ENCODE peak calls at places on chromosomes 16 and 17, in seven cellular contexts. One of them, this sample, is unnamed.
A peak's percentile ranks its signal among the peaks of the same experiment; 100 is the strongest.

GRCh38 chr16:57422026-57422944 is 17.7 kb downstream of the CCL17 start:
- DNase-seq in BE2C: peak; percentile 75
- DNase-seq in ovary: peak; percentile 31
- DNase-seq in AG09309: no peak
- DNase-seq in adrenal gland: no peak
- DNase-seq in cardiac muscle cell: peak; percentile 60
- DNase-seq in astrocyte of the cerebellum: peak; percentile 45
- DNase-seq in this sample: no peak

GRCh38 chr17:50954641-50955121 is 88.5 kb upstream of the TOB1 start:
- DNase-seq in BE2C: no peak
- DNase-seq in adrenal gland: peak; percentile 25
- DNase-seq in AG09309: no peak
- DNase-seq in cardiac muscle cell: no peak
- DNase-seq in ovary: no peak
- DNase-seq in astrocyte of the cerebellum: no peak
- DNase-seq in this sample: no peak

GRCh38 chr17:76272541-76273434 is 7.6 kb downstream of the UBALD2 start:
- DNase-seq in astrocyte of the cerebellum: no peak
- DNase-seq in BE2C: no peak
- DNase-seq in adrenal gland: no peak
- DNase-seq in AG09309: no peak
- DNase-seq in cardiac muscle cell: no peak
- DNase-seq in ovary: no peak
- DNase-seq in this sample: no peak

GRCh38 chr16:78877114-78877513 is 723.4 kb downstream of the MAF start:
- DNase-seq in adrenal gland: no peak
- DNase-seq in BE2C: no peak
- DNase-seq in cardiac muscle cell: no peak
- DNase-seq in AG09309: no peak
- DNase-seq in astrocyte of the cerebellum: no peak
- DNase-seq in ovary: no peak
- DNase-seq in this sample: no peak

GRCh38 chr16:86379505-86379846 is 130.9 kb upstream of the FOXF1 start:
- DNase-seq in ovary: no peak
- DNase-seq in AG09309: no peak
- DNase-seq in BE2C: no peak
- DNase-seq in astrocyte of the cerebellum: no peak
- DNase-seq in adrenal gland: no peak
- DNase-seq in cardiac muscle cell: no peak
- DNase-seq in this sample: no peak

GRCh38 chr17:7294614-7295153 is at the start of gene YBX2:
- DNase-seq in astrocyte of the cerebellum: no peak
- DNase-seq in AG09309: no peak
- DNase-seq in cardiac muscle cell: peak; percentile 96
- DNase-seq in adrenal gland: peak; percentile 55
- DNase-seq in BE2C: peak; percentile 22
- DNase-seq in ovary: no peak
- DNase-seq in this sample: peak; percentile 93

GRCh38 chr17:80967404-80967872 is 24.2 kb upstream of the CHMP6 start:
- DNase-seq in adrenal gland: no peak
- DNase-seq in BE2C: no peak
- DNase-seq in AG09309: no peak
- DNase-seq in ovary: no peak
- DNase-seq in astrocyte of the cerebellum: no peak
- DNase-seq in cardiac muscle cell: no peak
- DNase-seq in this sample: no peak

GRCh38 chr17:52106638-52107261 is 51.8 kb downstream of the CA10 start:
- DNase-seq in adrenal gland: peak; percentile 42
- DNase-seq in cardiac muscle cell: peak; percentile 72
- DNase-seq in AG09309: no peak
- DNase-seq in ovary: peak; percentile 28
- DNase-seq in BE2C: peak; percentile 64
- DNase-seq in astrocyte of the cerebellum: peak; percentile 12
- DNase-seq in this sample: no peak

GRCh38 chr17:76252040-76252954 is 12.0 kb upstream of the RNF157 start:
- DNase-seq in astrocyte of the cerebellum: no peak
- DNase-seq in cardiac muscle cell: no peak
- DNase-seq in BE2C: no peak
- DNase-seq in ovary: no peak
- DNase-seq in AG09309: peak; percentile 93
- DNase-seq in adrenal gland: no peak
- DNase-seq in this sample: peak; percentile 88

GRCh38 chr16:52561910-52562741 is 15.2 kb upstream of the TOX3 start:
- DNase-seq in ovary: no peak
- DNase-seq in adrenal gland: no peak
- DNase-seq in BE2C: no peak
- DNase-seq in AG09309: no peak
- DNase-seq in astrocyte of the cerebellum: no peak
- DNase-seq in cardiac muscle cell: no peak
- DNase-seq in this sample: no peak

GRCh38 chr16:8155275-8155674 is 435.0 kb downstream of the TMEM114 start:
- DNase-seq in cardiac muscle cell: no peak
- DNase-seq in AG09309: no peak
- DNase-seq in BE2C: no peak
- DNase-seq in ovary: no peak
- DNase-seq in adrenal gland: no peak
- DNase-seq in astrocyte of the cerebellum: no peak
- DNase-seq in this sample: no peak

GRCh38 chr17:80104321-80104955 is 3.1 kb downstream of the GAA start:
- DNase-seq in AG09309: no peak
- DNase-seq in BE2C: peak; percentile 74
- DNase-seq in ovary: no peak
- DNase-seq in astrocyte of the cerebellum: no peak
- DNase-seq in adrenal gland: peak; percentile 26
- DNase-seq in cardiac muscle cell: peak; percentile 55
- DNase-seq in this sample: peak; percentile 42

GRCh38 chr17:65638221-65638940 is 76.9 kb upstream of the AXIN2 start:
- DNase-seq in astrocyte of the cerebellum: peak; percentile 6
- DNase-seq in AG09309: no peak
- DNase-seq in cardiac muscle cell: no peak
- DNase-seq in adrenal gland: no peak
- DNase-seq in BE2C: no peak
- DNase-seq in ovary: no peak
- DNase-seq in this sample: no peak

GRCh38 chr17:82300707-82301270 is 16.6 kb downstream of the CD7 start:
- DNase-seq in AG09309: no peak
- DNase-seq in BE2C: peak; percentile 91
- DNase-seq in ovary: no peak
- DNase-seq in adrenal gland: peak; percentile 59
- DNase-seq in astrocyte of the cerebellum: no peak
- DNase-seq in cardiac muscle cell: peak; percentile 69
- DNase-seq in this sample: peak; percentile 76

GRCh38 chr17:43578699-43579569 is 32.8 kb upstream of the ETV4 start:
- DNase-seq in astrocyte of the cerebellum: no peak
- DNase-seq in adrenal gland: no peak
- DNase-seq in AG09309: no peak
- DNase-seq in cardiac muscle cell: no peak
- DNase-seq in BE2C: peak; percentile 48
- DNase-seq in ovary: no peak
- DNase-seq in this sample: peak; percentile 52

GRCh38 chr16:82004651-82005490 is 6.4 kb downstream of the SDR42E1 start:
- DNase-seq in astrocyte of the cerebellum: no peak
- DNase-seq in BE2C: no peak
- DNase-seq in ovary: no peak
- DNase-seq in AG09309: no peak
- DNase-seq in cardiac muscle cell: no peak
- DNase-seq in adrenal gland: no peak
- DNase-seq in this sample: no peak

GRCh38 chr16:85970712-85971220 is 71.8 kb downstream of the IRF8 start:
- DNase-seq in BE2C: no peak
- DNase-seq in astrocyte of the cerebellum: no peak
- DNase-seq in ovary: no peak
- DNase-seq in cardiac muscle cell: no peak
- DNase-seq in adrenal gland: no peak
- DNase-seq in AG09309: no peak
- DNase-seq in this sample: no peak

GRCh38 chr16:16096161-16096857 is 127.0 kb downstream of the ABCC6 start:
- DNase-seq in adrenal gland: no peak
- DNase-seq in BE2C: no peak
- DNase-seq in astrocyte of the cerebellum: no peak
- DNase-seq in cardiac muscle cell: no peak
- DNase-seq in ovary: peak; percentile 66
- DNase-seq in AG09309: peak; percentile 25
- DNase-seq in this sample: no peak
- H3K4me3 ChIP-seq in adrenal gland: no peak overlapping the region
- H3K4me3 ChIP-seq in BE2C: no peak overlapping the region
- H3K4me3 ChIP-seq in astrocyte of the cerebellum: no peak overlapping the region
- H3K4me3 ChIP-seq in cardiac muscle cell: no peak overlapping the region
- H3K4me3 ChIP-seq in ovary: no peak overlapping the region
- H3K4me3 ChIP-seq in AG09309: no peak overlapping the region
- H3K4me3 ChIP-seq in this sample: no peak overlapping the region

GRCh38 chr17:17509601-17510425 is 13.6 kb upstream of the RASD1 start:
- DNase-seq in AG09309: no peak
- DNase-seq in astrocyte of the cerebellum: no peak
- DNase-seq in adrenal gland: no peak
- DNase-seq in BE2C: no peak
- DNase-seq in ovary: no peak
- DNase-seq in cardiac muscle cell: no peak
- DNase-seq in this sample: peak; percentile 37
- H3K4me3 ChIP-seq in AG09309: no peak overlapping the region
- H3K4me3 ChIP-seq in astrocyte of the cerebellum: no peak overlapping the region
- H3K4me3 ChIP-seq in adrenal gland: no peak overlapping the region
- H3K4me3 ChIP-seq in BE2C: no peak overlapping the region
- H3K4me3 ChIP-seq in ovary: no peak overlapping the region
- H3K4me3 ChIP-seq in cardiac muscle cell: no peak overlapping the region
- H3K4me3 ChIP-seq in this sample: no peak overlapping the region

GRCh38 chr16:74168445-74168844 is 128.2 kb upstream of the PSMD7 start:
- DNase-seq in BE2C: no peak
- DNase-seq in astrocyte of the cerebellum: no peak
- DNase-seq in cardiac muscle cell: no peak
- DNase-seq in AG09309: no peak
- DNase-seq in adrenal gland: no peak
- DNase-seq in ovary: no peak
- DNase-seq in this sample: no peak

DNA sequence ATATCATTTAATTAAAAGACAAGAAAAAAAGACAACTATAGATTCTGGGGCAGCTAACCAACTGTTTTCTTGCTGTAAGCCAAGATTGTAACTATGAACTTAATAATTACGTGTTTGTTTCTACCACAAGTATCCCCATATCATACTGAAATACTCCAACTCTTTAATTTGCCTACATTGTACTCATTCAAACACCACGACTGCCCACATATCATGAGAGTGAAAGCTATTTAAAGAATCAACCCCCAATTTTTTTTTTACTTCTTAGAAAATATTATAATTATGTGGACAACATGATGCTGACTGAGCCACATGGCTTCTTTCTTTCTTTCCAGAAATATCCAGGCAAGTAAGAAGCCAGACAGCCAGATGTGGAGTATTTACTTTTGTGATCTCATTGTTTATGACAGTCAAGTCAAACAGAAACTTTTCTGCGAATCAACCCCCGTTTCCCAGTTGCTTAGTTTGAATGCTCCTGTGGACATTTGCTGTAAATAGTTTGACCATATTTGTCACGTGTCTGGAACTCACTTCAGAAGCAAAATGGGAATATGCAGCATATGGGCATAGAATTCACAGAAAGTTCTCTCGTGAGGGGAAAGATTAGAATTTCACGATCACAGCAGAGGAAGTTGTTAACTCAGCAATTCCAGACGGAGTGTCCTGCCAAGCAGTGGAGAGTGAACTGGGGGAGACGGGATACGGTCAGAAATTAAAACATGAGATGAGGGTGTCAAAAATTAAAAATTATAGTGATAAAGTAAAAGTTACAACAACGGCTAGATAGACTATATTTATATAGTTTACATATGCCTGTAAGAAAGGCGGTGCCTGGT is 126.7 kb upstream of the PSMD7 start:
- DNase-seq in adrenal gland: no peak
- DNase-seq in BE2C: no peak
- DNase-seq in cardiac muscle cell: no peak
- DNase-seq in astrocyte of the cerebellum: no peak
- DNase-seq in ovary: peak; percentile 16
- DNase-seq in AG09309: no peak
- DNase-seq in this sample: no peak
- H3K4me3 ChIP-seq in adrenal gland: peak overlapping the region; percentile 35
- H3K4me3 ChIP-seq in BE2C: no peak overlapping the region
- H3K4me3 ChIP-seq in cardiac muscle cell: no peak overlapping the region
- H3K4me3 ChIP-seq in astrocyte of the cerebellum: no peak overlapping the region
- H3K4me3 ChIP-seq in ovary: peak overlapping the region; percentile 28
- H3K4me3 ChIP-seq in AG09309: no peak overlapping the region
- H3K4me3 ChIP-seq in this sample: peak overlapping the region; percentile 36

GRCh38 chr17:40495140-40495539 is 6.3 kb downstream of the TNS4 start:
- DNase-seq in BE2C: no peak
- DNase-seq in adrenal gland: no peak
- DNase-seq in AG09309: no peak
- DNase-seq in astrocyte of the cerebellum: no peak
- DNase-seq in ovary: no peak
- DNase-seq in cardiac muscle cell: no peak
- DNase-seq in this sample: no peak

GRCh38 chr17:40496634-40497420 is 4.6 kb downstream of the TNS4 start:
- DNase-seq in BE2C: no peak
- DNase-seq in ovary: no peak
- DNase-seq in adrenal gland: no peak
- DNase-seq in cardiac muscle cell: no peak
- DNase-seq in astrocyte of the cerebellum: no peak
- DNase-seq in AG09309: no peak
- DNase-seq in this sample: no peak

GRCh38 chr17:40498281-40499084 is 2.9 kb downstream of the TNS4 start:
- DNase-seq in ovary: no peak
- DNase-seq in cardiac muscle cell: no peak
- DNase-seq in BE2C: no peak
- DNase-seq in astrocyte of the cerebellum: no peak
- DNase-seq in adrenal gland: no peak
- DNase-seq in AG09309: no peak
- DNase-seq in this sample: no peak

GRCh38 chr17:40497704-40498103 is 3.7 kb downstream of the TNS4 start:
- DNase-seq in astrocyte of the cerebellum: no peak
- DNase-seq in adrenal gland: no peak
- DNase-seq in ovary: no peak
- DNase-seq in BE2C: no peak
- DNase-seq in AG09309: no peak
- DNase-seq in cardiac muscle cell: no peak
- DNase-seq in this sample: no peak

GRCh38 chr17:40496170-40496569 is 5.3 kb downstream of the TNS4 start:
- DNase-seq in cardiac muscle cell: no peak
- DNase-seq in AG09309: no peak
- DNase-seq in adrenal gland: no peak
- DNase-seq in astrocyte of the cerebellum: no peak
- DNase-seq in ovary: no peak
- DNase-seq in BE2C: no peak
- DNase-seq in this sample: no peak
- H3K4me3 ChIP-seq in cardiac muscle cell: no peak overlapping the region
- H3K4me3 ChIP-seq in AG09309: no peak overlapping the region
- H3K4me3 ChIP-seq in adrenal gland: no peak overlapping the region
- H3K4me3 ChIP-seq in astrocyte of the cerebellum: no peak overlapping the region
- H3K4me3 ChIP-seq in ovary: no peak overlapping the region
- H3K4me3 ChIP-seq in BE2C: no peak overlapping the region
- H3K4me3 ChIP-seq in this sample: no peak overlapping the region

This sample was measured in psoas muscle.